ENCODE peak calls at places on chromosomes 3 and 15, in four cellular contexts. One of them, this sample, is unnamed.

GRCh38 chr3:126476976-126477330 is 1.3 kb upstream of the ZXDC start:
- DNase-seq in A549: no peak
- DNase-seq in HS-27A: no peak
- DNase-seq in nephron progenitor cell: no peak
- DNase-seq in this sample: no peak

GRCh38 chr15:34262362-34262761 is 37.5 kb downstream of the EMC4 start:
- DNase-seq in HS-27A: no peak
- DNase-seq in A549: no peak
- DNase-seq in nephron progenitor cell: no peak
- DNase-seq in this sample: no peak

GRCh38 chr3:113329757-113330156 is 111.5 kb downstream of the CFAP44 start:
- DNase-seq in HS-27A: no peak
- DNase-seq in A549: no peak
- DNase-seq in nephron progenitor cell: no peak
- DNase-seq in this sample: no peak

GRCh38 chr3:129837057-129837631 is 56.4 kb downstream of the TMCC1 start:
- DNase-seq in A549: no peak
- DNase-seq in HS-27A: no peak
- DNase-seq in nephron progenitor cell: no peak
- DNase-seq in this sample: no peak

GRCh38 chr15:87357608-87358007 is 898.9 kb downstream of the NTRK3 start:
- DNase-seq in nephron progenitor cell: no peak
- DNase-seq in HS-27A: no peak
- DNase-seq in A549: no peak
- DNase-seq in this sample: no peak

GRCh38 chr3:124993462-124993861 is 58.9 kb upstream of the MUC13 start:
- DNase-seq in HS-27A: no peak
- DNase-seq in nephron progenitor cell: no peak
- DNase-seq in A549: no peak
- DNase-seq in this sample: no peak

GRCh38 chr15:94970096-94970495 is 738.7 kb downstream of the MCTP2 start:
- DNase-seq in HS-27A: no peak
- DNase-seq in A549: no peak
- DNase-seq in nephron progenitor cell: no peak
- DNase-seq in this sample: no peak

GRCh38 chr3:160400048-160400630 is 689 bp downstream of the SMC4 start:
- DNase-seq in A549: no peak
- DNase-seq in HS-27A: no peak
- DNase-seq in nephron progenitor cell: peak; percentile 53
- DNase-seq in this sample: peak; percentile 38

GRCh38 chr3:154615451-154615850 is 185.5 kb upstream of the GPR149 start:
- DNase-seq in nephron progenitor cell: no peak
- DNase-seq in A549: no peak
- DNase-seq in HS-27A: no peak
- DNase-seq in this sample: no peak

GRCh38 chr3:139227827-139228226 is 116.0 kb upstream of the MRPS22 start:
- DNase-seq in HS-27A: no peak
- DNase-seq in nephron progenitor cell: no peak
- DNase-seq in A549: no peak
- DNase-seq in this sample: no peak

GRCh38 chr3:66473637-66474036 is 27.2 kb downstream of the LRIG1 start:
- DNase-seq in HS-27A: no peak
- DNase-seq in nephron progenitor cell: no peak
- DNase-seq in A549: no peak
- DNase-seq in this sample: no peak

GRCh38 chr3:25291524-25291923 is 136.5 kb upstream of the RARB start:
- DNase-seq in HS-27A: no peak
- DNase-seq in A549: no peak
- DNase-seq in nephron progenitor cell: no peak
- DNase-seq in this sample: no peak

GRCh38 chr3:101070260-101071121 is 77.3 kb upstream of the ABI3BP start:
- DNase-seq in nephron progenitor cell: peak; percentile 53
- DNase-seq in A549: no peak
- DNase-seq in HS-27A: no peak
- DNase-seq in this sample: no peak

GRCh38 chr3:26347150-26347549 is 275.4 kb upstream of the LRRC3B start:
- DNase-seq in HS-27A: no peak
- DNase-seq in A549: no peak
- DNase-seq in nephron progenitor cell: no peak
- DNase-seq in this sample: no peak